ENCODE peak calls at places on chromosome 1, in four cellular contexts. P, R, X and L are unnamed samples.

GRCh38 chr1:156498447-156499193 is 2.0 kb downstream of the MEF2D start:
- DNase-seq in P (no peak), R (no peak), X (peak), L (peak)

GRCh38 chr1:173269490-173270230 is 62.5 kb upstream of the TNFSF4 start:
- DNase-seq in P (no peak), R (no peak), X (peak), L (peak)

GRCh38 chr1:199218065-199218464 is 579.2 kb downstream of the PTPRC start:
- DNase-seq in P (peak), R (peak), X (no peak), L (no peak)

GRCh38 chr1:167502719-167503452 is 15.4 kb downstream of the CD247 start:
- DNase-seq in P (no peak), R (no peak), X (no peak), L (no peak)

GRCh38 chr1:19374402-19374801 is 62.3 kb downstream of the SLC66A1 start:
- DNase-seq in P (no peak), R (peak), X (no peak), L (no peak)

GRCh38 chr1:37621326-37621870 is 13.3 kb downstream of the RSPO1 start:
- DNase-seq in P (no peak), R (no peak), X (no peak), L (no peak)

GRCh38 chr1:64686828-64687724 is 57.8 kb upstream of the RAVER2 start:
- DNase-seq in P (no peak), R (peak), X (peak), L (peak)

GRCh38 chr1:70427976-70428375 is 16.9 kb downstream of the CTH start:
- DNase-seq in P (no peak), R (no peak), X (no peak), L (no peak)

GRCh38 chr1:54403377-54403776 is 2.8 kb downstream of the SSBP3 start:
- DNase-seq in P (no peak), R (no peak), X (no peak), L (no peak)

GRCh38 chr1:180778782-180779398 is 133.8 kb upstream of the KIAA1614 start:
- DNase-seq in P (no peak), R (no peak), X (peak), L (peak)

GRCh38 chr1:179298952-179299351 is 5.4 kb downstream of the SOAT1 start:
- DNase-seq in P (no peak), R (peak), X (no peak), L (no peak)

GRCh38 chr1:225461533-225462428 is 33.9 kb upstream of the LBR start:
- DNase-seq in P (no peak), R (no peak), X (no peak), L (no peak)

GRCh38 chr1:167904641-167905040 is 9.3 kb downstream of the ADCY10 start:
- DNase-seq in P (peak), R (no peak), X (peak), L (peak)

GRCh38 chr1:62435231-62436038 is 1.4 kb upstream of the USP1 start:
- DNase-seq in P (no peak), R (no peak), X (no peak), L (no peak)

GRCh38 chr1:114134518-114134917 is 19.2 kb downstream of the SYT6 start:
- DNase-seq in P (no peak), R (no peak), X (no peak), L (no peak)

GRCh38 chr1:182725264-182725965 is 41.0 kb upstream of the RGS8 start:
- DNase-seq in P (no peak), R (no peak), X (no peak), L (no peak)